ENCODE peak calls at places on chromosomes 3 and 15, in eight cellular contexts. C, O, K, Q, H, A, N and T are unnamed samples.

GRCh38 chr3:42129014-42129953 is 38.1 kb downstream of the TRAK1 start:
- DNase-seq in Q (no peak), A (no peak), K (peak), N (peak), H (no peak), C (no peak), O (peak), T (peak)

GRCh38 chr3:121942116-121942786 is 48.0 kb downstream of the SLC15A2 start:
- DNase-seq in K (peak), H (no peak), C (no peak), Q (no peak), A (peak), N (peak), O (no peak), T (no peak)

GRCh38 chr3:31733234-31733667 is 200.5 kb downstream of the STT3B start:
- DNase-seq in O (peak), N (peak), K (no peak), C (no peak), A (no peak), Q (no peak), H (no peak), T (no peak)

GRCh38 chr3:109819786-109820185 is 482.4 kb upstream of the DPPA4 start:
- DNase-seq in A (no peak), O (no peak), Q (no peak), C (no peak), N (peak), H (peak), K (no peak), T (no peak)

GRCh38 chr15:100095896-100096600 is 245.7 kb downstream of the ADAMTS17 start:
- DNase-seq in K (no peak), Q (no peak), H (no peak), O (no peak), A (no peak), N (no peak), C (no peak), T (no peak)

GRCh38 chr15:98876461-98877369 is 130.9 kb downstream of the PGPEP1L start:
- DNase-seq in H (peak), A (no peak), C (no peak), Q (no peak), N (peak), K (peak), O (no peak), T (peak)

GRCh38 chr3:173371848-173372487 is 25.6 kb upstream of the NLGN1 start:
- DNase-seq in Q (no peak), C (no peak), A (no peak), O (peak), H (peak), K (peak), N (peak), T (peak)

GRCh38 chr3:10645800-10646199 is 140.4 kb upstream of the ATP2B2 start:
- DNase-seq in O (no peak), C (no peak), K (no peak), A (no peak), N (no peak), H (no peak), Q (no peak), T (no peak)

GRCh38 chr3:125011941-125012340 is 43.9 kb downstream of the HEG1 start:
- DNase-seq in C (peak), A (no peak), N (no peak), Q (no peak), K (peak), H (no peak), O (no peak), T (no peak)

GRCh38 chr15:84598993-84599392 is 1.8 kb upstream of the ZSCAN2 start:
- DNase-seq in O (peak), N (peak), H (peak), C (no peak), K (peak), Q (no peak), A (no peak), T (peak)

GRCh38 chr3:2921903-2922302 is 188.3 kb downstream of the IL5RA start:
- DNase-seq in O (peak), K (no peak), Q (no peak), A (no peak), N (peak), C (no peak), H (no peak), T (peak)

GRCh38 chr15:45387379-45388007 is 9.1 kb upstream of the GATM start:
- DNase-seq in N (no peak), Q (no peak), O (no peak), C (no peak), K (no peak), H (peak), A (no peak), T (no peak)

GRCh38 chr3:45043715-45044299 is 17.7 kb downstream of the CLEC3B start:
- DNase-seq in K (peak), N (no peak), Q (no peak), O (no peak), C (no peak), A (no peak), H (peak), T (peak)

GRCh38 chr3:141738636-141739363 is 702 bp downstream of the RNF7 start:
- DNase-seq in Q (no peak), A (no peak), N (peak), H (peak), O (peak), C (no peak), K (peak), T (peak)

GRCh38 chr3:17424137-17424536 is 318.3 kb downstream of the TBC1D5 start:
- DNase-seq in N (no peak), H (peak), A (no peak), Q (no peak), C (no peak), K (peak), O (no peak), T (no peak)

GRCh38 chr15:36701336-36701735 is 121.9 kb downstream of the CDIN1 start:
- DNase-seq in C (no peak), O (no peak), H (no peak), Q (no peak), K (no peak), N (no peak), A (no peak), T (no peak)

GRCh38 chr3:105497381-105497780 is 130.7 kb downstream of the ALCAM start:
- DNase-seq in C (no peak), Q (no peak), A (no peak), N (no peak), O (no peak), K (no peak), H (peak), T (no peak)

GRCh38 chr15:52857937-52858336 is 67.8 kb upstream of the ONECUT1 start:
- DNase-seq in A (no peak), O (no peak), H (peak), K (peak), Q (no peak), C (no peak), N (no peak), T (peak)

GRCh38 chr3:192917508-192918274 is at the start of gene MB21D2:
- DNase-seq in Q (peak), H (peak), A (peak), N (peak), C (no peak), O (peak), K (peak), T (peak)

GRCh38 chr3:53195066-53195450 is 34.0 kb downstream of the PRKCD start:
- DNase-seq in O (no peak), A (no peak), K (no peak), H (no peak), N (no peak), C (no peak), Q (no peak), T (no peak)

GRCh38 chr15:39756806-39757522 is 25.7 kb downstream of the FSIP1 start:
- DNase-seq in C (no peak), K (peak), H (peak), N (peak), O (peak), A (no peak), Q (no peak), T (peak)

GRCh38 chr15:41936649-41937567 is 35.4 kb downstream of the EHD4 start:
- DNase-seq in A (no peak), N (peak), Q (peak), K (peak), O (no peak), C (no peak), H (no peak), T (no peak)

GRCh38 chr3:167437428-167438139 is 36.3 kb downstream of the SERPINI2 start:
- DNase-seq in O (no peak), Q (no peak), H (no peak), N (no peak), K (no peak), C (no peak), A (no peak), T (peak)

GRCh38 chr3:16253601-16254000 is 11.1 kb downstream of the DPH3 start:
- DNase-seq in C (no peak), O (no peak), A (no peak), K (no peak), Q (no peak), H (no peak), N (no peak), T (no peak)

GRCh38 chr3:65995030-65995429 is 43.7 kb downstream of the MAGI1 start:
- DNase-seq in Q (no peak), K (peak), C (no peak), O (no peak), H (peak), N (no peak), A (no peak), T (peak)

GRCh38 chr3:45010718-45011355 is 15.3 kb upstream of the CLEC3B start:
- DNase-seq in H (peak), Q (no peak), C (no peak), O (no peak), N (no peak), A (no peak), K (peak), T (no peak)

GRCh38 chr3:185823280-185824044 is 1.4 kb downstream of the IGF2BP2 start:
- DNase-seq in A (peak), N (peak), O (peak), H (peak), C (no peak), K (peak), Q (peak), T (peak)

GRCh38 chr15:89409993-89410767 is 75.6 kb upstream of the POLG start:
- DNase-seq in K (no peak), N (no peak), A (no peak), Q (no peak), H (no peak), O (no peak), C (no peak), T (no peak)

GRCh38 chr3:48797626-48798025 is 50.0 kb downstream of the PRKAR2A start:
- DNase-seq in K (no peak), N (no peak), H (no peak), C (no peak), O (no peak), A (no peak), Q (no peak), T (no peak)

GRCh38 chr15:63029701-63030100 is 12.8 kb upstream of the TPM1 start:
- DNase-seq in N (no peak), A (no peak), Q (no peak), K (no peak), H (no peak), O (no peak), C (peak), T (no peak)

GRCh38 chr3:59320080-59320479 is 270.3 kb upstream of the CFAP20DC start:
- DNase-seq in N (peak), C (no peak), A (no peak), K (no peak), H (no peak), O (no peak), Q (no peak), T (peak)